ENCODE peak calls at places on chromosome X, in ten cellular contexts. N is mammary epithelial cell, J is GM12878, W is GM20000, I is HFFc6, D is fibroblast of lung, G is RWPE1, Y is A549, A is fibroblast of the aortic adventitia, V is neural progenitor cell. L is an unnamed sample.

GRCh38 chrX:65866146-65866545 is 173.7 kb downstream of the VSIG4 start:
- DNase-seq in G (no peak), I (no peak), J (peak), A (no peak), V (no peak), D (no peak), Y (no peak), N (peak), W (peak), L (peak)

GRCh38 chrX:153818571-153819397 is 11.6 kb downstream of the PDZD4 start:
- DNase-seq in W (peak), A (no peak), V (peak), D (no peak), I (no peak), G (no peak), J (no peak), N (no peak), Y (peak), L (peak)

GRCh38 chrX:93875621-93876282 is 201.7 kb downstream of the FAM133A start:
- DNase-seq in D (no peak), Y (no peak), V (no peak), G (no peak), I (no peak), W (no peak), J (no peak), N (no peak), A (no peak), L (no peak)

GRCh38 chrX:24196509-24196908 is 47.0 kb downstream of the ZFX start:
- DNase-seq in W (no peak), I (no peak), V (no peak), A (no peak), N (no peak), G (no peak), Y (no peak), D (no peak), J (no peak), L (no peak)

GRCh38 chrX:111071542-111072277 is 24.3 kb upstream of the PAK3 start:
- DNase-seq in D (no peak), J (no peak), G (no peak), N (no peak), V (no peak), Y (no peak), I (no peak), W (no peak), A (no peak), L (no peak)

GRCh38 chrX:7120578-7121219 is 26.8 kb upstream of the STS start:
- DNase-seq in N (peak), W (no peak), A (peak), J (no peak), V (no peak), I (no peak), Y (no peak), G (peak), D (peak), L (no peak)

GRCh38 chrX:12563121-12563520 is 228.1 kb upstream of the PRPS2 start:
- DNase-seq in N (peak), Y (no peak), D (peak), W (no peak), G (no peak), V (no peak), J (no peak), A (peak), I (peak), L (no peak)

GRCh38 chrX:21838937-21839333 is 482 bp upstream of the MBTPS2 start:
- DNase-seq in N (no peak), V (no peak), D (peak), A (no peak), Y (no peak), J (no peak), W (no peak), I (no peak), G (peak), L (no peak)

GRCh38 chrX:3501833-3502535 is 155.5 kb upstream of the MXRA5 start:
- DNase-seq in A (no peak), J (no peak), I (no peak), D (peak), G (no peak), W (no peak), N (peak), Y (no peak), V (no peak), L (no peak)

GRCh38 chrX:111270339-111270738 is at the start of gene CAPN6:
- DNase-seq in V (peak), G (peak), A (peak), W (no peak), I (no peak), D (peak), Y (no peak), N (peak), J (no peak), L (no peak)

GRCh38 chrX:46325312-46325877 is 219.8 kb downstream of the ZNF674 start:
- DNase-seq in N (peak), V (peak), I (peak), W (no peak), A (peak), D (peak), Y (peak), G (peak), J (no peak), L (peak)

GRCh38 chrX:270848-271367 is 10.3 kb upstream of the PLCXD1 start:
- DNase-seq in D (no peak), N (no peak), G (no peak), V (no peak), W (no peak), A (no peak), J (no peak), Y (no peak), I (no peak), L (no peak)

GRCh38 chrX:48083212-48083611 is 11.8 kb upstream of the ZNF630 start:
- DNase-seq in W (peak), J (no peak), N (peak), I (peak), V (peak), A (peak), Y (peak), G (peak), D (peak), L (peak)

GRCh38 chrX:9770319-9770718 is 4.7 kb upstream of the GPR143 start:
- DNase-seq in J (no peak), G (no peak), A (no peak), V (no peak), Y (no peak), N (peak), W (no peak), D (no peak), I (no peak), L (no peak)

GRCh38 chrX:18873189-18873791 is 110.6 kb downstream of the PHKA2 start:
- DNase-seq in Y (peak), N (peak), G (peak), A (peak), V (no peak), J (no peak), D (peak), W (no peak), I (peak), L (peak)

GRCh38 chrX:23003121-23003520 is 3.4 kb downstream of the DDX53 start:
- DNase-seq in J (no peak), V (no peak), A (peak), Y (no peak), N (no peak), D (peak), G (no peak), W (no peak), I (peak), L (no peak)

GRCh38 chrX:103155201-103155600 is 59.7 kb upstream of the BEX4 start:
- DNase-seq in Y (no peak), N (no peak), A (peak), J (no peak), D (no peak), G (no peak), W (no peak), V (no peak), I (no peak), L (no peak)

GRCh38 chrX:103153661-103154060 is 60.7 kb upstream of the NXF3 start:
- DNase-seq in W (no peak), I (no peak), Y (no peak), G (no peak), A (no peak), N (peak), J (no peak), V (no peak), D (no peak), L (no peak)

GRCh38 chrX:103157511-103158316 is 57.2 kb upstream of the BEX4 start:
- DNase-seq in I (peak), V (peak), J (no peak), D (peak), A (peak), W (peak), G (no peak), Y (peak), N (peak), L (peak)

DNA sequence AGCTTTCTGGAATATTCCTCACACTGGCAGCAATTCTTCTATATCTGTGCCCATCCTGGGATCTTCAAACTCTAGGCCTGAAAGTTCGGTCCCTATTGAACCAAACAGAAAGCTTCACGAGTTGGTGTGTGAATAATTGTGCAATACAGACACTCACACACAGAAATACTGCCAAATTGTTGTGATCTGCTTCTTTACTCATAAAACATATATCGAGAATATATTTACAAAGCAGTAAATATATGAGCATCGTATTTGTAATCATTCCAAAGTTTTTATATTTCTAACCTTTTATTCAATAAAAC is 56.6 kb upstream of the BEX4 start:
- DNase-seq in D (no peak), J (no peak), N (no peak), W (no peak), A (no peak), Y (no peak), G (no peak), I (no peak), V (no peak), L (no peak)
- TF ChIP-seq CTCF in D (no peak), J (no peak), N (no peak), W (no peak), A (no peak), Y (no peak), G (no peak), I (peak), V (no peak), L (no peak)

GRCh38 chrX:123487674-123488073 is 245.2 kb downstream of the THOC2 start:
- DNase-seq in J (no peak), A (peak), Y (no peak), N (no peak), D (peak), I (no peak), W (no peak), V (no peak), G (no peak), L (no peak)

GRCh38 chrX:123487226-123487625 is 245.6 kb downstream of the THOC2 start:
- DNase-seq in V (no peak), G (no peak), Y (no peak), A (peak), I (peak), J (no peak), D (peak), N (no peak), W (no peak), L (no peak)

GRCh38 chrX:123477673-123478072 is 255.2 kb downstream of the THOC2 start:
- DNase-seq in J (no peak), A (no peak), Y (no peak), V (no peak), I (no peak), N (no peak), W (no peak), D (no peak), G (no peak), L (no peak)

GRCh38 chrX:123476636-123477219 is 256.1 kb downstream of the THOC2 start:
- DNase-seq in J (no peak), D (peak), G (no peak), V (no peak), N (no peak), Y (no peak), W (no peak), I (no peak), A (no peak), L (no peak)

DNA sequence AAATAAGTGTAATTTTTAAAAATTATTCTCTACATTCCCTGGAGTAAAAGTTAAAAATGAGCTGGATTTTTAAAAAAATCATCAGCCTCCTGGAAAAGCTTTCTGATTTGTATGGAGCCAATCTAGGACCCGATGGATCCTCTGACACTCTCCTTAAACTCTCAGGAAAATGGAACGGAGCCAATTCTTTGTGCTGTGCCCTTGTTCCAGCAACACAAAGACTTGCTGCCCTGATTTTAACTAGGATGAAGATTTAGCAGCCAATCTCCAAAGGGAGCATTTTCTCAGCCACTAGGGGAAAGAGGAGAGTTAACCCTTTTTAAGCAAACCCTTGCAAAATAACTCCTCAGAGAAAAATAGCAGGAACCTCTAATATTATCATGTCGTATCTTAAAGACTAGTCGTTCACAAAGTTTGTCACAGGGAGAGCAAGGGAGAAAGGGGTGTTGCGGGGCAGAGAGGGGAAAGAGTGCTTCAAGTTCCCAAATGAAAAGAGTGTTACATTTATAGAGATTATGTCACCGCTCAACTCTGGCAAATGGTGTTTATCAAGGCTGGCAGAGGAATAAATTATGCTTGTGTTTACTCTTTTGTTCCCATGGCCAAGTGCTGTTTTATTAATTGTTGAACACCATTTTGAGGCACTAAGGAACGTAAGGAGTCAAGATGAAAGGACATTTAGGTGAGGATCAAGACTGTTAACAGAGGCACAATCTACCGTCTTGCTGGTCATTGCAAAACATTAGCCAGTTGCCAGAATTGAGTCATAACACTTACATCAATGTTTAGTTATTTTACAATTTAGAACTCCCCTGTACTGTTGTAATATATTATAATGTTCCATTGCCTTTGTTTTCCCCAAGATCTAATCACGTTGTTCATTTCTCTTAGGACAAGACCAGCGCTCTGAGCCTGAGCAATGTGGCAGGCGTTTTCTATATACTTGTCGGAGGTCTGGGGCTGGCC is 250.7 kb downstream of the THOC2 start:
- DNase-seq in N (no peak), A (peak), V (peak), D (peak), G (no peak), I (peak), J (no peak), W (no peak), Y (no peak), L (no peak)
- TF ChIP-seq CTCF in N (no peak), A (no peak), V (peak), D (no peak), G (no peak), I (peak), J (no peak), W (no peak), Y (no peak), L (no peak)

GRCh38 chrX:67351411-67351810 is 192.4 kb upstream of the AR start:
- DNase-seq in I (no peak), Y (no peak), J (no peak), V (no peak), G (no peak), A (no peak), N (no peak), W (no peak), D (no peak), L (no peak)

GRCh38 chrX:67342138-67342537 is 201.7 kb upstream of the AR start:
- DNase-seq in J (no peak), N (no peak), D (no peak), G (no peak), I (no peak), A (no peak), Y (no peak), W (no peak), V (no peak), L (no peak)

GRCh38 chrX:67347145-67347544 is 196.7 kb upstream of the AR start:
- DNase-seq in A (no peak), N (no peak), Y (no peak), D (no peak), J (no peak), V (no peak), I (no peak), W (no peak), G (no peak), L (no peak)

GRCh38 chrX:67346667-67347066 is 197.2 kb upstream of the AR start:
- DNase-seq in D (no peak), N (no peak), J (no peak), Y (no peak), G (no peak), W (no peak), A (no peak), V (no peak), I (no peak), L (no peak)

DNA sequence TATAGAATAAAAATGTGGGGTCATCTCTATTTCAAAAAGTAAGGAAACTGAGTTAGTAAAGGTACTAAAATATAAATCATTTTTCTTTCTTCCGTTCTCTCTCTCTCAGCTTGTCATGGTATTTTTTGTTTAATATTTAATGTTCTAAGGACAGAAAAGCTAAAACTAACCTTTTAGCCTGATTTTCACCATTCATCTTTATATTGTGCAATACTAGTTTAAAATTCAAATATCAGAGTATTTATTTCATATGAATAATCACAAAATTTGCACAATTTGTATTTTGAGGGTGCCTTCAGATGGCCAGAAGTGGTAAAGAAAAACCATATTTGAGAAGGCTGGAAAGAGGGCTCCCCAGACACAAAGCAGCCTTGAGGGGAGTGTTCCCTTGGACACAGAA is 197.6 kb upstream of the AR start:
- DNase-seq in J (no peak), I (no peak), N (no peak), G (no peak), W (no peak), A (no peak), Y (no peak), D (no peak), V (no peak), L (no peak)
- TF ChIP-seq CTCF in J (no peak), I (no peak), N (no peak), G (no peak), W (no peak), A (no peak), Y (no peak), D (no peak), V (no peak), L (no peak)

DNA sequence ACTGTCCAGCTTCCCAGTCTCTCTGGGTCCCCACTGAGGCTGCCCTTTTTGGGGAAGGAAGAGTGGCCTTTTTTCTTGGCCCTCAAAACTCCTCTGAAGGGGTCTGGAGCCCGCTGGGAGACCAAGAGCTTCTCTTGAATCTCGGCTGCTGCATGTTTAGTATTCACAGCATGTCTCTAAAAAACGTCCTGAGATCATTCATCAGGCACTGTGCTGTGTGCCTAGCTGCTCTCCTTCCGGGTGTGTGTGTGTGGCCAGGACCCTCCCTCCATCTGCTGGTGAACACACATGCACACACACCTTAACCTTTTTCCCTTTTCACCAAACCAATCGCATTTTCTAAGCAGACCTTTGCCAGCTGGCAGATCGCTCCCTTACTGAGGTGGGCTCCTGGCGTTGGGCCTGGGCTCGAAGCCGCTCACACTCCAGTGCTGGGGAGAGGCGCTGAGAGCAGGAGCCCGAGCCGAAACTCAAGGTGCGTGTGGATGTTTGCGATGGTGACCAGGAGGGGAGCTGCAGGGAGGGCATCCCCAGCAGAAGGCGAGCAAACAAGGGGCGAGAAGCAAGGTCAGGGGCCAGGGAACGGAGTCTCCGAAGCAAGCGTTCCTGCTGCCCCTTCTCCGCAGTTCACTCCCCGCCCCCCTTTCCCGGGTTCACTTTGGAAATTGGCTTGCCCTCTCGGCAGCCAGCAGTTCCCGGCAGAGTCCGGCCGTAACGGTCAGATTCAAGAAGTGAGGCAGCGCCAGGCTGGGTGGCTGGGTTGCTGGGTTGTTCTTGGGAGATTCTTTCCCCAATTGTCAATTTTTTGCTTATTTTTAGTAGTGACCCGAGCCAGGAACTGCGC is 605 bp upstream of the FRMPD3 start:
- DNase-seq in V (peak), I (no peak), A (no peak), W (no peak), N (no peak), G (no peak), Y (peak), J (no peak), D (peak), L (no peak)
- TF ChIP-seq CTCF in V (peak), I (no peak), A (peak), W (no peak), N (peak), G (no peak), Y (no peak), J (no peak), D (no peak), L (no peak)

GRCh38 chrX:41457618-41458192 is 10.6 kb downstream of the NYX start:
- DNase-seq in D (no peak), I (no peak), W (peak), Y (no peak), N (no peak), G (no peak), A (no peak), J (no peak), V (no peak), L (peak)
- TF ChIP-seq CTCF in D (no peak), I (peak), W (no peak), Y (peak), N (peak), G (no peak), A (no peak), J (peak), V (peak), L (peak)

GRCh38 chrX:13898084-13898483 is 81.2 kb upstream of the GPM6B start:
- DNase-seq in Y (no peak), I (peak), G (no peak), V (peak), N (peak), A (peak), J (peak), W (peak), D (no peak), L (peak)
- TF ChIP-seq CTCF in Y (no peak), I (peak), G (no peak), V (peak), N (peak), A (no peak), J (peak), W (peak), D (no peak), L (no peak)